ENCODE peak calls at places on chromosomes 6 and 20, in four cellular contexts. V is NAMALWA, W is thyroid gland, M is neural crest cell. O is an unnamed sample.
A peak's percentile ranks its signal among the peaks of the same experiment; 100 is the strongest.

GRCh38 chr6:136066005-136066404 is 184.1 kb downstream of the MTFR2 start:
- DNase-seq in V (no peak), W (no peak), M (no peak), O (peak; percentile 94)

GRCh38 chr6:161318456-161318855 is 44.6 kb upstream of the AGPAT4 start:
- DNase-seq in V (no peak), W (peak; percentile 8), M (peak; percentile 40), O (no peak)

GRCh38 chr6:61809004-61809595 is 476.9 kb downstream of the KHDRBS2 start:
- DNase-seq in V (peak; percentile 59), W (no peak), M (no peak), O (peak; percentile 35)

GRCh38 chr20:31330893-31331292 is 22.5 kb upstream of the DEFB116 start:
- DNase-seq in V (no peak), W (no peak), M (no peak), O (no peak)

GRCh38 chr6:130681028-130681427 is 146.2 kb upstream of the SMLR1 start:
- DNase-seq in V (no peak), W (no peak), M (no peak), O (peak; percentile 39)

GRCh38 chr20:51678041-51678697 is 90.0 kb downstream of the ATP9A start:
- DNase-seq in V (no peak), W (peak; percentile 72), M (peak; percentile 34), O (no peak)

GRCh38 chr6:150203871-150204545 is 61.2 kb downstream of the PPP1R14C start:
- DNase-seq in V (no peak), W (no peak), M (no peak), O (no peak)

GRCh38 chr20:44370639-44371218 is 15.2 kb downstream of the HNF4A start:
- DNase-seq in V (no peak), W (no peak), M (no peak), O (no peak)

O was measured in renal cortical epithelial cell.